ENCODE peak calls at places on chromosomes 13 and 19, in nine cellular contexts. One of them, this sample, is unnamed.

GRCh38 chr13:75319244-75319643 is 162.7 kb downstream of the TBC1D4 start:
- DNase-seq in A549: no peak
- DNase-seq in HFFc6: peak; percentile 19
- DNase-seq in AG04450: no peak
- DNase-seq in fibroblast of mammary gland: peak; percentile 50
- DNase-seq in AG09319: no peak
- DNase-seq in body of pancreas: no peak
- DNase-seq in mucosa of descending colon: no peak
- DNase-seq in heart right ventricle: no peak
- DNase-seq in this sample: no peak

GRCh38 chr19:1324792-1325567 is 39.3 kb downstream of the EFNA2 start:
- DNase-seq in AG09319: peak; percentile 15
- DNase-seq in A549: peak; percentile 58
- DNase-seq in mucosa of descending colon: no peak
- DNase-seq in fibroblast of mammary gland: peak; percentile 74
- DNase-seq in body of pancreas: peak; percentile 51
- DNase-seq in heart right ventricle: peak; percentile 57
- DNase-seq in HFFc6: peak; percentile 56
- DNase-seq in AG04450: peak; percentile 21
- DNase-seq in this sample: peak; percentile 64

GRCh38 chr13:94318418-94318817 is 161.1 kb downstream of the DCT start:
- DNase-seq in AG09319: no peak
- DNase-seq in body of pancreas: no peak
- DNase-seq in fibroblast of mammary gland: peak; percentile 56
- DNase-seq in mucosa of descending colon: no peak
- DNase-seq in HFFc6: no peak
- DNase-seq in heart right ventricle: no peak
- DNase-seq in AG04450: no peak
- DNase-seq in A549: no peak
- DNase-seq in this sample: no peak

GRCh38 chr13:78608705-78609463 is 5.5 kb upstream of the POU4F1 start:
- DNase-seq in mucosa of descending colon: no peak
- DNase-seq in A549: no peak
- DNase-seq in fibroblast of mammary gland: no peak
- DNase-seq in AG04450: no peak
- DNase-seq in body of pancreas: peak; percentile 11
- DNase-seq in heart right ventricle: no peak
- DNase-seq in AG09319: no peak
- DNase-seq in HFFc6: no peak
- DNase-seq in this sample: no peak

GRCh38 chr19:29062486-29063435 is 150.2 kb downstream of the UQCRFS1 start:
- DNase-seq in heart right ventricle: no peak
- DNase-seq in HFFc6: no peak
- DNase-seq in AG09319: no peak
- DNase-seq in body of pancreas: no peak
- DNase-seq in A549: no peak
- DNase-seq in AG04450: no peak
- DNase-seq in fibroblast of mammary gland: no peak
- DNase-seq in mucosa of descending colon: no peak
- DNase-seq in this sample: no peak

GRCh38 chr19:584240-585001 is 5.3 kb upstream of the HCN2 start:
- DNase-seq in fibroblast of mammary gland: peak; percentile 32
- DNase-seq in body of pancreas: peak; percentile 22
- DNase-seq in mucosa of descending colon: no peak
- DNase-seq in heart right ventricle: peak; percentile 50
- DNase-seq in HFFc6: no peak
- DNase-seq in AG09319: no peak
- DNase-seq in A549: no peak
- DNase-seq in AG04450: no peak
- DNase-seq in this sample: peak; percentile 82

GRCh38 chr13:92362717-92363116 is 863.9 kb upstream of the GPC6 start:
- DNase-seq in AG04450: no peak
- DNase-seq in A549: no peak
- DNase-seq in mucosa of descending colon: no peak
- DNase-seq in body of pancreas: peak; percentile 17
- DNase-seq in fibroblast of mammary gland: peak; percentile 1
- DNase-seq in HFFc6: no peak
- DNase-seq in AG09319: no peak
- DNase-seq in heart right ventricle: no peak
- DNase-seq in this sample: no peak

GRCh38 chr13:99417151-99417820 is 84.0 kb upstream of the TM9SF2 start:
- DNase-seq in A549: no peak
- DNase-seq in fibroblast of mammary gland: no peak
- DNase-seq in HFFc6: no peak
- DNase-seq in heart right ventricle: no peak
- DNase-seq in AG09319: no peak
- DNase-seq in AG04450: no peak
- DNase-seq in mucosa of descending colon: no peak
- DNase-seq in body of pancreas: no peak
- DNase-seq in this sample: no peak

GRCh38 chr19:5025027-5025426 is 56.1 kb downstream of the KDM4B start:
- DNase-seq in AG04450: no peak
- DNase-seq in AG09319: no peak
- DNase-seq in body of pancreas: no peak
- DNase-seq in fibroblast of mammary gland: no peak
- DNase-seq in mucosa of descending colon: no peak
- DNase-seq in heart right ventricle: no peak
- DNase-seq in A549: no peak
- DNase-seq in HFFc6: no peak
- DNase-seq in this sample: no peak

GRCh38 chr19:5030136-5030820 is 61.4 kb downstream of the KDM4B start:
- DNase-seq in body of pancreas: no peak
- DNase-seq in AG04450: no peak
- DNase-seq in A549: no peak
- DNase-seq in HFFc6: no peak
- DNase-seq in AG09319: no peak
- DNase-seq in mucosa of descending colon: no peak
- DNase-seq in fibroblast of mammary gland: no peak
- DNase-seq in heart right ventricle: no peak
- DNase-seq in this sample: no peak

GRCh38 chr19:5024282-5024681 is 55.4 kb downstream of the KDM4B start:
- DNase-seq in A549: no peak
- DNase-seq in heart right ventricle: no peak
- DNase-seq in AG04450: no peak
- DNase-seq in body of pancreas: no peak
- DNase-seq in fibroblast of mammary gland: no peak
- DNase-seq in AG09319: no peak
- DNase-seq in HFFc6: no peak
- DNase-seq in mucosa of descending colon: no peak
- DNase-seq in this sample: no peak

GRCh38 chr19:5028229-5028886 is 59.4 kb downstream of the KDM4B start:
- DNase-seq in A549: no peak
- DNase-seq in AG04450: no peak
- DNase-seq in heart right ventricle: no peak
- DNase-seq in mucosa of descending colon: no peak
- DNase-seq in HFFc6: no peak
- DNase-seq in fibroblast of mammary gland: no peak
- DNase-seq in AG09319: no peak
- DNase-seq in body of pancreas: no peak
- DNase-seq in this sample: no peak

DNA sequence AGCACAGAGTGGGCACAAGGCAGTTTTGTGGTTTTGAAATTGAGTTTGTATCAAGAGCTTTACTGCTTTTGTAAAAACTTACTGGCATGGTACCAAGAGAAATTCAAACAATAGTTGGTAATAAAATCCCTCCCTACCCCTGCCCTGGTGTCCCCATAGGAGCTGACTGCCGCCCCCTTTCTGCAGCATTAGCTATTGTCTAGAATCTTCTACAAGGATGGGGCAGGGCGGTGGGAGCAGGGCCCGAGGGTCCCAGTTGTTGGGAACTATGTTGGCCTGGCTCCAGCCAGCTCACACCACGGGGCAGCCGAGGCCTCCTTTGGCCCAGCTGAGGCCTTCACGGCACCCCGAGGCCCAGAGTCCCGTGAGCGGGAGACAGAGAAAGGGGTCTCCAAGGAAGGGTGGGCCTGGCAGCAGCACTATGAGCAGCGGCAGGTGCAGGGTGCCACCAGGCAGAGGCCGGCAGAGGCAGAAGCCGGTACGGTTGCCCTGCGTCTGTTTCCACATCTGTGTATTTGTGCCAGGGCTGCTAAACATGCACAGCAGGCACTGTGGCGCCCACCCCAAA is 57.9 kb downstream of the KDM4B start:
- DNase-seq in AG04450: no peak
- DNase-seq in A549: no peak
- DNase-seq in HFFc6: no peak
- DNase-seq in fibroblast of mammary gland: no peak
- DNase-seq in body of pancreas: no peak
- DNase-seq in heart right ventricle: no peak
- DNase-seq in AG09319: no peak
- DNase-seq in mucosa of descending colon: peak; percentile 41
- DNase-seq in this sample: no peak
- TF ChIP-seq CTCF in AG04450: peak; percentile 18
- TF ChIP-seq CTCF in A549: no peak
- TF ChIP-seq CTCF in HFFc6: peak; percentile 52
- TF ChIP-seq CTCF in fibroblast of mammary gland: peak; percentile 12
- TF ChIP-seq CTCF in body of pancreas: no peak
- TF ChIP-seq CTCF in heart right ventricle: no peak
- TF ChIP-seq CTCF in AG09319: peak; percentile 26
- TF ChIP-seq CTCF in mucosa of descending colon: no peak
- TF ChIP-seq CTCF in this sample: no peak

DNA sequence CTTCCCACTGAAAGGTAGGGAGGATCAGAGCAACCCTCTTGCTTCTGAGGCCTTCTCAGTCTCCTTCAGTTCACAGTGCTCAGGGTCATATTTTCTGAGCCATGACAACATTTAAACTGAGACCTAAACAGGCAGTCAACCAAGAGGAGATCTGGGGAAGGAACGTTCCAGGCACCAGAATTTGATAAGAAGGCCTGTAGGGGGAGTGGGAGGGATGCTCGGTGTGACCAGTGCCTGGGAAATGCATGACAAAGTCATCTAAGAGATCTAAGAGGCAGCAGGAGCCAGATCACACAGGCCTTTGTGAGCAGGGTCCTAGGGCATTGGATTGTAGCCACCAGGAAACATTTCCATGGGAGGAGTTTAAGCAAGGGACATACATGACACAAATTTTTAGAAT is 71.6 kb downstream of the SHISA2 start:
- DNase-seq in A549: no peak
- DNase-seq in body of pancreas: no peak
- DNase-seq in mucosa of descending colon: no peak
- DNase-seq in HFFc6: peak; percentile 3
- DNase-seq in fibroblast of mammary gland: no peak
- DNase-seq in AG04450: no peak
- DNase-seq in heart right ventricle: no peak
- DNase-seq in AG09319: no peak
- DNase-seq in this sample: no peak
- TF ChIP-seq CTCF in A549: no peak
- TF ChIP-seq CTCF in body of pancreas: peak; percentile 13
- TF ChIP-seq CTCF in mucosa of descending colon: no peak
- TF ChIP-seq CTCF in HFFc6: peak; percentile 50
- TF ChIP-seq CTCF in fibroblast of mammary gland: no peak
- TF ChIP-seq CTCF in AG04450: peak; percentile 40
- TF ChIP-seq CTCF in heart right ventricle: peak; percentile 27
- TF ChIP-seq CTCF in AG09319: peak; percentile 10
- TF ChIP-seq CTCF in this sample: no peak

GRCh38 chr19:7292950-7293794 is 1.0 kb downstream of the INSR start:
- DNase-seq in A549: no peak
- DNase-seq in body of pancreas: peak; percentile 49
- DNase-seq in AG09319: no peak
- DNase-seq in mucosa of descending colon: peak; percentile 80
- DNase-seq in heart right ventricle: peak; percentile 34
- DNase-seq in HFFc6: no peak
- DNase-seq in AG04450: no peak
- DNase-seq in fibroblast of mammary gland: no peak
- DNase-seq in this sample: peak; percentile 72

GRCh38 chr19:7293795-7294570 is at the start of gene INSR:
- DNase-seq in body of pancreas: peak; percentile 92
- DNase-seq in AG09319: peak; percentile 74
- DNase-seq in HFFc6: peak; percentile 83
- DNase-seq in A549: peak; percentile 81
- DNase-seq in heart right ventricle: peak; percentile 90
- DNase-seq in AG04450: peak; percentile 47
- DNase-seq in mucosa of descending colon: peak; percentile 91
- DNase-seq in fibroblast of mammary gland: peak; percentile 81
- DNase-seq in this sample: peak; percentile 91

GRCh38 chr19:7292352-7292949 is 1.8 kb downstream of the INSR start:
- DNase-seq in AG04450: no peak
- DNase-seq in fibroblast of mammary gland: no peak
- DNase-seq in heart right ventricle: no peak
- DNase-seq in mucosa of descending colon: no peak
- DNase-seq in HFFc6: no peak
- DNase-seq in AG09319: no peak
- DNase-seq in body of pancreas: no peak
- DNase-seq in A549: no peak
- DNase-seq in this sample: no peak

GRCh38 chr19:7295912-7296486 is 1.8 kb upstream of the INSR start:
- DNase-seq in heart right ventricle: no peak
- DNase-seq in AG04450: no peak
- DNase-seq in body of pancreas: no peak
- DNase-seq in fibroblast of mammary gland: no peak
- DNase-seq in mucosa of descending colon: no peak
- DNase-seq in HFFc6: no peak
- DNase-seq in AG09319: no peak
- DNase-seq in A549: no peak
- DNase-seq in this sample: no peak

GRCh38 chr19:7294571-7295212 is 478 bp upstream of the INSR start:
- DNase-seq in A549: peak; percentile 39
- DNase-seq in heart right ventricle: peak; percentile 78
- DNase-seq in mucosa of descending colon: peak; percentile 85
- DNase-seq in AG09319: no peak
- DNase-seq in HFFc6: peak; percentile 7
- DNase-seq in fibroblast of mammary gland: peak; percentile 32
- DNase-seq in body of pancreas: peak; percentile 89
- DNase-seq in AG04450: no peak
- DNase-seq in this sample: peak; percentile 80
- TF ChIP-seq CTCF in A549: peak; percentile 35
- TF ChIP-seq CTCF in heart right ventricle: peak; percentile 52
- TF ChIP-seq CTCF in mucosa of descending colon: peak; percentile 24
- TF ChIP-seq CTCF in AG09319: peak; percentile 7
- TF ChIP-seq CTCF in HFFc6: peak; percentile 53
- TF ChIP-seq CTCF in fibroblast of mammary gland: no peak
- TF ChIP-seq CTCF in body of pancreas: peak; percentile 80
- TF ChIP-seq CTCF in AG04450: peak; percentile 6
- TF ChIP-seq CTCF in this sample: peak; percentile 43

GRCh38 chr19:54429545-54430227 is 14.4 kb downstream of the TTYH1 start:
- DNase-seq in HFFc6: no peak
- DNase-seq in AG04450: no peak
- DNase-seq in A549: no peak
- DNase-seq in body of pancreas: no peak
- DNase-seq in mucosa of descending colon: no peak
- DNase-seq in heart right ventricle: no peak
- DNase-seq in fibroblast of mammary gland: no peak
- DNase-seq in AG09319: no peak
- DNase-seq in this sample: no peak

GRCh38 chr19:54432144-54432738 is 16.8 kb upstream of the LENG8 start:
- DNase-seq in HFFc6: no peak
- DNase-seq in AG04450: no peak
- DNase-seq in body of pancreas: no peak
- DNase-seq in heart right ventricle: no peak
- DNase-seq in A549: no peak
- DNase-seq in mucosa of descending colon: no peak
- DNase-seq in fibroblast of mammary gland: no peak
- DNase-seq in AG09319: no peak
- DNase-seq in this sample: no peak

GRCh38 chr19:54431255-54431838 is 16.1 kb downstream of the TTYH1 start:
- DNase-seq in mucosa of descending colon: no peak
- DNase-seq in A549: no peak
- DNase-seq in HFFc6: no peak
- DNase-seq in body of pancreas: peak; percentile 98
- DNase-seq in AG09319: no peak
- DNase-seq in AG04450: no peak
- DNase-seq in fibroblast of mammary gland: peak; percentile 40
- DNase-seq in heart right ventricle: no peak
- DNase-seq in this sample: no peak

GRCh38 chr19:54429176-54429495 is 13.9 kb downstream of the TTYH1 start:
- DNase-seq in HFFc6: no peak
- DNase-seq in body of pancreas: no peak
- DNase-seq in heart right ventricle: no peak
- DNase-seq in A549: no peak
- DNase-seq in fibroblast of mammary gland: no peak
- DNase-seq in mucosa of descending colon: no peak
- DNase-seq in AG04450: no peak
- DNase-seq in AG09319: no peak
- DNase-seq in this sample: no peak

DNA sequence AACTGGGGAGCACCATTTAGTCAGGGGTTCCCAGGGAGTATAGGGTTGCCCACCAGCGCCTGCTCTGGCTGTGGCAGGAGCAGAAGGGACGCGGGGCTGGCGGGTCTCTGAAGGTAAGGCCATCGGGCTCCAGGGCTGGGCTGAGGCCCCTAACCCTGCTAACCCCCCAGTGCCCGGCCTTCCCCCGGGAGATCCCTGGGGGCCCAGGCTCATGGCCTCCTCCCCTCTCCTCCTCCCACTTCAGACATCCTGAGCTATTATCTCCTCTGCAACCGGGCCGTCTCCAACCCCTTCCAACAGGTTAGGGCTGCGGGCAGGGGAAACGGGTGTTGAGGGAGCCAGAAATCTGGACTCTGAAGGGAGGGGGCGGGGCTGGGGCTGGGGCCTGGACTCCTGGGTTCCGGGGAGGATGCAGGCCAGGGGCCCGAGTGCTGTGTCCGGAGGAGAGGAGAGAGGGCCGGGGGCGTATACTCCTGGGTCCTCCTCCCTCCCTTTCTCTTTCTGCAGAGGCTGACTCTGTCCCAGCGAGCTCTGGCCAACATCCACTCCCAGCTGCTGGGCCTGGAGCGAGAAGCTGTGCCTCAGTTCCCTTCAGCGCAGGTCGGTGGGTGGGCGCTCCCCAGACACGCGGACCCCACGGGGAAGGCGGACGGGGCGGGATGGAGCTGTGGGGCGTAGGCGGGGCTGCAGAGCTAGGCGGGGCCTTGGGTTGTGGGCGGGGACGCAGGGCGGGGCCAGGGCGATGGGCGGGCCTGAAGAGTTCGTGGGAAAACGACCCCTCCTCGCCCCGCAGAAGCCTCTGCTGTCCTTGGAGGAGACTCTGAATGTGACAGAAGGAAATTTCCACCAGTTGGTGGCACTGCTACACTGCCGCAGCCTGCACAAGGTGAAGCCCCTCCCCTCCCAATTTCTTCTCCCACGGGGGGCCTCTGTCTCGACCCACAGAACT is 15.3 kb downstream of the TTYH1 start:
- DNase-seq in heart right ventricle: peak; percentile 51
- DNase-seq in fibroblast of mammary gland: no peak
- DNase-seq in mucosa of descending colon: no peak
- DNase-seq in HFFc6: no peak
- DNase-seq in AG09319: no peak
- DNase-seq in AG04450: no peak
- DNase-seq in A549: no peak
- DNase-seq in body of pancreas: peak; percentile 70
- DNase-seq in this sample: peak; percentile 83
- TF ChIP-seq CTCF in heart right ventricle: peak; percentile 16
- TF ChIP-seq CTCF in fibroblast of mammary gland: no peak
- TF ChIP-seq CTCF in mucosa of descending colon: no peak
- TF ChIP-seq CTCF in HFFc6: peak; percentile 20
- TF ChIP-seq CTCF in AG09319: no peak
- TF ChIP-seq CTCF in AG04450: no peak
- TF ChIP-seq CTCF in A549: peak; percentile 43
- TF ChIP-seq CTCF in body of pancreas: peak; percentile 32
- TF ChIP-seq CTCF in this sample: peak; percentile 17